ENCODE peak calls at places on chromosomes 5 and 9, in nine cellular contexts. G is NCI-H1092 treated with DMSO at 0.1 percent for 48 hours; F is adrenal gland; B is effector CD4-positive, alpha-beta T cell; V is PC-9; H is SK-N-SH; T is GM20000; C is KG1; M is skeletal muscle cell. D is an unnamed sample.

GRCh38 chr5:50967388-50968039 is 301.1 kb downstream of the PARP8 start:
- DNase-seq in G (peak; percentile 77), F (peak; percentile 69), B (no peak), V (no peak), H (peak; percentile 62), T (no peak), C (no peak), M (no peak), D (no peak)

GRCh38 chr5:130289132-130290088 is 385.1 kb downstream of the CHSY3 start:
- DNase-seq in G (no peak), F (no peak), B (no peak), V (no peak), H (no peak), T (no peak), C (no peak), M (no peak), D (no peak)

GRCh38 chr5:109754319-109754718 is 64.6 kb downstream of the MAN2A1 start:
- DNase-seq in G (no peak), F (no peak), B (no peak), V (no peak), H (no peak), T (no peak), C (no peak), M (no peak), D (no peak)

GRCh38 chr9:81562221-81563019 is 126.9 kb downstream of the TLE1 start:
- DNase-seq in G (no peak), F (peak; percentile 81), B (no peak), V (peak; percentile 91), H (no peak), T (no peak), C (no peak), M (peak; percentile 69), D (no peak)

GRCh38 chr9:107249131-107249533 is 33.9 kb upstream of the RAD23B start:
- DNase-seq in G (no peak), F (no peak), B (no peak), V (peak; percentile 95), H (no peak), T (no peak), C (no peak), M (peak; percentile 12), D (no peak)

GRCh38 chr5:94992325-94992724 is 292.6 kb downstream of the MCTP1 start:
- DNase-seq in G (no peak), F (no peak), B (no peak), V (no peak), H (no peak), T (peak; percentile 16), C (no peak), M (no peak), D (no peak)

GRCh38 chr9:101601904-101602765 is 7.4 kb upstream of the PPP3R2 start:
- DNase-seq in G (peak; percentile 71), F (no peak), B (no peak), V (no peak), H (peak; percentile 61), T (peak; percentile 53), C (no peak), M (no peak), D (no peak)

GRCh38 chr5:1312206-1312605 is 17.3 kb upstream of the TERT start:
- DNase-seq in G (no peak), F (peak; percentile 29), B (no peak), V (no peak), H (no peak), T (no peak), C (no peak), M (no peak), D (no peak)

GRCh38 chr5:157265714-157266285 is at the start of gene CYFIP2:
- DNase-seq in G (peak; percentile 49), F (peak; percentile 68), B (peak; percentile 77), V (no peak), H (peak; percentile 96), T (peak; percentile 94), C (peak; percentile 18), M (no peak), D (no peak)

GRCh38 chr9:114662081-114662989 is 4.7 kb upstream of the TEX53 start:
- DNase-seq in G (peak; percentile 14), F (peak; percentile 65), B (peak; percentile 57), V (no peak), H (peak; percentile 77), T (peak; percentile 73), C (peak; percentile 5), M (no peak), D (no peak)

GRCh38 chr9:130073373-130073772 is 19.7 kb downstream of the GPR107 start:
- DNase-seq in G (no peak), F (no peak), B (no peak), V (no peak), H (no peak), T (no peak), C (no peak), M (no peak), D (no peak)

GRCh38 chr9:91038483-91039124 is 237.0 kb downstream of the SYK start:
- DNase-seq in G (no peak), F (peak; percentile 43), B (no peak), V (no peak), H (no peak), T (no peak), C (no peak), M (no peak), D (no peak)

GRCh38 chr5:72451771-72452505 is 55.3 kb downstream of the ZNF366 start:
- DNase-seq in G (no peak), F (peak; percentile 80), B (no peak), V (peak; percentile 77), H (peak; percentile 41), T (peak; percentile 78), C (no peak), M (peak; percentile 97), D (no peak)

GRCh38 chr9:109452761-109453160 is 45.3 kb downstream of the PTPN3 start:
- DNase-seq in G (no peak), F (no peak), B (no peak), V (peak; percentile 97), H (no peak), T (no peak), C (no peak), M (no peak), D (no peak)

GRCh38 chr5:154972476-154973080 is 31.7 kb downstream of the MRPL22 start:
- DNase-seq in G (peak; percentile 4), F (peak; percentile 64), B (no peak), V (no peak), H (peak; percentile 49), T (no peak), C (no peak), M (no peak), D (no peak)

GRCh38 chr9:97438666-97439065 is 26.8 kb downstream of the TDRD7 start:
- DNase-seq in G (no peak), F (no peak), B (no peak), V (no peak), H (no peak), T (no peak), C (no peak), M (no peak), D (no peak)

GRCh38 chr5:148957591-148958202 is 105.2 kb downstream of the SH3TC2 start:
- DNase-seq in G (peak; percentile 11), F (no peak), B (peak; percentile 9), V (peak; percentile 35), H (peak; percentile 59), T (peak; percentile 41), C (peak; percentile 1), M (no peak), D (no peak)

GRCh38 chr9:93193373-93193725 is 9.4 kb downstream of the WNK2 start:
- DNase-seq in G (peak; percentile 80), F (peak; percentile 71), B (no peak), V (no peak), H (no peak), T (no peak), C (no peak), M (no peak), D (no peak)

GRCh38 chr9:91374939-91375338 is 13.2 kb upstream of the AUH start:
- DNase-seq in G (no peak), F (no peak), B (no peak), V (no peak), H (no peak), T (no peak), C (no peak), M (no peak), D (no peak)

GRCh38 chr9:95351051-95351450 is 33.5 kb upstream of the FANCC start:
- DNase-seq in G (no peak), F (no peak), B (no peak), V (no peak), H (no peak), T (no peak), C (no peak), M (no peak), D (no peak)

GRCh38 chr9:70218767-70219166 is 40.0 kb upstream of the SMC5 start:
- DNase-seq in G (no peak), F (no peak), B (no peak), V (no peak), H (no peak), T (no peak), C (no peak), M (no peak), D (no peak)

GRCh38 chr9:120567874-120568273 is 12.1 kb downstream of the CDK5RAP2 start:
- DNase-seq in G (no peak), F (no peak), B (no peak), V (no peak), H (no peak), T (no peak), C (no peak), M (no peak), D (no peak)

GRCh38 chr9:125785187-125785840 is 38.1 kb downstream of the PBX3 start:
- DNase-seq in G (no peak), F (no peak), B (no peak), V (no peak), H (no peak), T (no peak), C (no peak), M (peak; percentile 14), D (no peak)

GRCh38 chr9:110114086-110114887 is 93.7 kb downstream of the C9orf152 start:
- DNase-seq in G (no peak), F (no peak), B (no peak), V (no peak), H (no peak), T (no peak), C (no peak), M (no peak), D (no peak)

GRCh38 chr5:20524956-20525529 is 537.0 kb upstream of the CDH18 start:
- DNase-seq in G (no peak), F (no peak), B (no peak), V (no peak), H (no peak), T (no peak), C (no peak), M (peak; percentile 10), D (no peak)

GRCh38 chr5:9149988-9150387 is 395.9 kb downstream of the SEMA5A start:
- DNase-seq in G (no peak), F (no peak), B (no peak), V (no peak), H (no peak), T (no peak), C (no peak), M (peak; percentile 39), D (no peak)

GRCh38 chr5:109611505-109611904 is 78.2 kb upstream of the MAN2A1 start:
- DNase-seq in G (peak; percentile 4), F (no peak), B (no peak), V (no peak), H (no peak), T (no peak), C (no peak), M (no peak), D (no peak)

GRCh38 chr5:38670878-38671277 is 114.4 kb upstream of the LIFR start:
- DNase-seq in G (no peak), F (no peak), B (no peak), V (no peak), H (no peak), T (no peak), C (no peak), M (peak; percentile 95), D (no peak)

GRCh38 chr5:111929892-111930291 is 172.9 kb upstream of the NREP start:
- DNase-seq in G (no peak), F (no peak), B (no peak), V (no peak), H (no peak), T (no peak), C (no peak), M (peak; percentile 94), D (peak; percentile 40)

GRCh38 chr9:129748249-129748648 is 4.6 kb downstream of the PTGES start:
- DNase-seq in G (no peak), F (no peak), B (no peak), V (peak; percentile 67), H (no peak), T (no peak), C (no peak), M (no peak), D (no peak)

GRCh38 chr9:96139592-96140251 is 162.3 kb downstream of the HSD17B3 start:
- DNase-seq in G (peak; percentile 84), F (peak; percentile 73), B (no peak), V (no peak), H (peak; percentile 71), T (no peak), C (no peak), M (peak; percentile 90), D (peak; percentile 36)

D was measured in SIG-M5.